ENCODE peak calls at places on chromosomes 5 and 9, in five cellular contexts. One of them, this sample, is unnamed.

GRCh38 chr5:66520854-66521253 is 75.3 kb upstream of the MAST4 start:
- DNase-seq in HEK293T: no peak
- DNase-seq in HepG2: no peak
- DNase-seq in H1: no peak
- DNase-seq in GM12878: no peak
- DNase-seq in this sample: no peak

GRCh38 chr5:128825826-128826225 is 139.5 kb upstream of the SLC27A6 start:
- DNase-seq in GM12878: no peak
- DNase-seq in HEK293T: no peak
- DNase-seq in H1: no peak
- DNase-seq in HepG2: no peak
- DNase-seq in this sample: no peak

GRCh38 chr9:137435980-137436760 is 5.0 kb downstream of the ENTPD8 start:
- DNase-seq in HepG2: peak
- DNase-seq in H1: no peak
- DNase-seq in GM12878: no peak
- DNase-seq in HEK293T: no peak
- DNase-seq in this sample: no peak

GRCh38 chr5:127934791-127935256 is 148.7 kb upstream of the SLC12A2 start:
- DNase-seq in GM12878: no peak
- DNase-seq in H1: no peak
- DNase-seq in HEK293T: peak
- DNase-seq in HepG2: peak
- DNase-seq in this sample: peak

GRCh38 chr9:81122749-81123148 is 566.6 kb downstream of the TLE1 start:
- DNase-seq in GM12878: no peak
- DNase-seq in HepG2: no peak
- DNase-seq in HEK293T: no peak
- DNase-seq in H1: no peak
- DNase-seq in this sample: no peak

GRCh38 chr5:146340260-146341081 is 1.8 kb downstream of the POU4F3 start:
- DNase-seq in H1: peak
- DNase-seq in HepG2: peak
- DNase-seq in HEK293T: peak
- DNase-seq in GM12878: no peak
- DNase-seq in this sample: no peak

GRCh38 chr5:35826056-35826455 is 30.6 kb upstream of the IL7R start:
- DNase-seq in HEK293T: no peak
- DNase-seq in HepG2: no peak
- DNase-seq in H1: no peak
- DNase-seq in GM12878: no peak
- DNase-seq in this sample: no peak

GRCh38 chr5:37810311-37810710 is 29.5 kb downstream of the GDNF start:
- DNase-seq in GM12878: no peak
- DNase-seq in HepG2: no peak
- DNase-seq in H1: no peak
- DNase-seq in HEK293T: no peak
- DNase-seq in this sample: no peak

GRCh38 chr5:111668713-111669112 is 88.3 kb downstream of the NREP start:
- DNase-seq in HepG2: no peak
- DNase-seq in H1: no peak
- DNase-seq in HEK293T: no peak
- DNase-seq in GM12878: no peak
- DNase-seq in this sample: no peak

GRCh38 chr5:147918899-147919298 is 12.6 kb upstream of the C5orf46 start:
- DNase-seq in HepG2: no peak
- DNase-seq in H1: no peak
- DNase-seq in HEK293T: no peak
- DNase-seq in GM12878: no peak
- DNase-seq in this sample: no peak

GRCh38 chr9:134589748-134590147 is 51.9 kb upstream of the COL5A1 start:
- DNase-seq in H1: no peak
- DNase-seq in GM12878: no peak
- DNase-seq in HepG2: no peak
- DNase-seq in HEK293T: no peak
- DNase-seq in this sample: no peak

GRCh38 chr9:88992556-88992955 is 1.3 kb downstream of the S1PR3 start:
- DNase-seq in H1: peak
- DNase-seq in GM12878: no peak
- DNase-seq in HEK293T: no peak
- DNase-seq in HepG2: no peak
- DNase-seq in this sample: no peak

GRCh38 chr5:168128556-168128955 is 162.9 kb upstream of the WWC1 start:
- DNase-seq in HepG2: no peak
- DNase-seq in HEK293T: no peak
- DNase-seq in GM12878: no peak
- DNase-seq in H1: no peak
- DNase-seq in this sample: no peak

GRCh38 chr9:114098660-114099522 is at the start of gene KIF12:
- DNase-seq in GM12878: no peak
- DNase-seq in H1: peak
- DNase-seq in HEK293T: peak
- DNase-seq in HepG2: peak
- DNase-seq in this sample: peak

GRCh38 chr9:93129286-93129685 is 4.8 kb downstream of the NINJ1 start:
- DNase-seq in HepG2: no peak
- DNase-seq in HEK293T: no peak
- DNase-seq in H1: no peak
- DNase-seq in GM12878: no peak
- DNase-seq in this sample: no peak

GRCh38 chr9:126819482-126819881 is 14.6 kb downstream of the ZBTB43 start:
- DNase-seq in HepG2: no peak
- DNase-seq in GM12878: no peak
- DNase-seq in HEK293T: no peak
- DNase-seq in H1: no peak
- DNase-seq in this sample: no peak

GRCh38 chr9:137152844-137153405 is 14.0 kb downstream of the GRIN1 start:
- DNase-seq in GM12878: no peak
- DNase-seq in H1: no peak
- DNase-seq in HepG2: no peak
- DNase-seq in HEK293T: no peak
- DNase-seq in this sample: no peak

GRCh38 chr9:119117409-119117808 is 251.8 kb downstream of the BRINP1 start:
- DNase-seq in HEK293T: no peak
- DNase-seq in GM12878: no peak
- DNase-seq in HepG2: no peak
- DNase-seq in H1: no peak
- DNase-seq in this sample: no peak

GRCh38 chr9:20476912-20477311 is 145.4 kb downstream of the MLLT3 start:
- DNase-seq in GM12878: no peak
- DNase-seq in HepG2: peak
- DNase-seq in H1: no peak
- DNase-seq in HEK293T: no peak
- DNase-seq in this sample: no peak

GRCh38 chr9:100579665-100580064 is 1.8 kb downstream of the CAVIN4 start:
- DNase-seq in HepG2: no peak
- DNase-seq in GM12878: no peak
- DNase-seq in HEK293T: no peak
- DNase-seq in H1: no peak
- DNase-seq in this sample: no peak

GRCh38 chr5:55407059-55407684 is 99.4 kb downstream of the MTREX start:
- DNase-seq in GM12878: no peak
- DNase-seq in HEK293T: peak
- DNase-seq in HepG2: peak
- DNase-seq in H1: no peak
- DNase-seq in this sample: peak

GRCh38 chr5:180105827-180106312 is 34.3 kb upstream of the RNF130 start:
- DNase-seq in HepG2: no peak
- DNase-seq in HEK293T: no peak
- DNase-seq in GM12878: no peak
- DNase-seq in H1: no peak
- DNase-seq in this sample: no peak
- TF ChIP-seq SUZ12 in HepG2: no peak
- TF ChIP-seq SUZ12 in HEK293T: no peak
- TF ChIP-seq SUZ12 in GM12878: no peak
- TF ChIP-seq SUZ12 in H1: no peak
- TF ChIP-seq SUZ12 in this sample: no peak

GRCh38 chr5:149962601-149963300 is 2.2 kb downstream of the SLC26A2 start:
- DNase-seq in HEK293T: no peak
- DNase-seq in GM12878: no peak
- DNase-seq in HepG2: no peak
- DNase-seq in H1: no peak
- DNase-seq in this sample: no peak

GRCh38 chr5:149961186-149961685 is 678 bp downstream of the SLC26A2 start:
- DNase-seq in H1: no peak
- DNase-seq in HEK293T: no peak
- DNase-seq in HepG2: no peak
- DNase-seq in GM12878: no peak
- DNase-seq in this sample: no peak

GRCh38 chr5:149960272-149961185 is at the start of gene SLC26A2:
- DNase-seq in H1: peak
- DNase-seq in HepG2: peak
- DNase-seq in HEK293T: peak
- DNase-seq in GM12878: peak
- DNase-seq in this sample: peak

GRCh38 chr5:149963722-149964121 is 3.2 kb downstream of the SLC26A2 start:
- DNase-seq in HepG2: no peak
- DNase-seq in HEK293T: no peak
- DNase-seq in H1: no peak
- DNase-seq in GM12878: no peak
- DNase-seq in this sample: no peak

DNA sequence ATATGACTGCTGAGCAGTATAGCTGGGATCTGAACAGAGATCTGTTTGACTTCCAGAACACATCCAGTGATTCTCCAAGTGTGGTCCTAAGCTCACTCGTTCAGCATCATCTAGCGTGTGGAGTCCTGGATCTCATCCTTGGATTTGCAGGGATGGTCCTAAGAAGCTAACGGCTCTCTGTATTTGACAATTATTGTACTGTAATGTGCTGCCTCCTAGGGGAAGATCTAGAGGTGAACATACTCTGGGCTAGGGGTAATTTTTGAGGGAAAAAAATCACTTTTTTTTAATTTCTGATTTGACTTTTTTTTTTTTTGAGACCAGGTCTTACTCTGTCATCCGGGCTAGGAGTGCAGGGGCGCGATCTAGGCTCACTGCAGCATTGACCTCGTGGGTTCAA is 1.5 kb downstream of the SLC26A2 start:
- DNase-seq in HEK293T: peak
- DNase-seq in H1: no peak
- DNase-seq in GM12878: no peak
- DNase-seq in HepG2: peak
- DNase-seq in this sample: no peak
- TF ChIP-seq SUZ12 in HEK293T: no peak
- TF ChIP-seq SUZ12 in H1: no peak
- TF ChIP-seq SUZ12 in GM12878: no peak
- TF ChIP-seq SUZ12 in HepG2: no peak
- TF ChIP-seq SUZ12 in this sample: no peak

GRCh38 chr9:37466037-37466709 is 923 bp upstream of the ZBTB5 start:
- DNase-seq in HEK293T: peak
- DNase-seq in GM12878: no peak
- DNase-seq in H1: peak
- DNase-seq in HepG2: peak
- DNase-seq in this sample: peak
- TF ChIP-seq SUZ12 in HEK293T: no peak
- TF ChIP-seq SUZ12 in GM12878: no peak
- TF ChIP-seq SUZ12 in H1: no peak
- TF ChIP-seq SUZ12 in HepG2: no peak
- TF ChIP-seq SUZ12 in this sample: no peak

GRCh38 chr9:124771867-124772621 is 933 bp upstream of the NR6A1 start:
- DNase-seq in H1: peak
- DNase-seq in GM12878: no peak
- DNase-seq in HEK293T: peak
- DNase-seq in HepG2: peak
- DNase-seq in this sample: peak
- TF ChIP-seq SUZ12 in H1: no peak
- TF ChIP-seq SUZ12 in GM12878: no peak
- TF ChIP-seq SUZ12 in HEK293T: no peak
- TF ChIP-seq SUZ12 in HepG2: no peak
- TF ChIP-seq SUZ12 in this sample: no peak

GRCh38 chr9:73149371-73150067 is 2.1 kb upstream of the ANXA1 start:
- DNase-seq in H1: no peak
- DNase-seq in GM12878: peak
- DNase-seq in HEK293T: no peak
- DNase-seq in HepG2: no peak
- DNase-seq in this sample: no peak
- TF ChIP-seq SUZ12 in H1: no peak
- TF ChIP-seq SUZ12 in GM12878: no peak
- TF ChIP-seq SUZ12 in HEK293T: no peak
- TF ChIP-seq SUZ12 in HepG2: no peak
- TF ChIP-seq SUZ12 in this sample: no peak

GRCh38 chr9:69951411-69951810 is 92.2 kb upstream of the MAMDC2 start:
- DNase-seq in GM12878: no peak
- DNase-seq in HepG2: no peak
- DNase-seq in HEK293T: no peak
- DNase-seq in H1: no peak
- DNase-seq in this sample: no peak

GRCh38 chr9:69945671-69946141 is 97.9 kb upstream of the MAMDC2 start:
- DNase-seq in HepG2: no peak
- DNase-seq in H1: no peak
- DNase-seq in GM12878: no peak
- DNase-seq in HEK293T: no peak
- DNase-seq in this sample: no peak

GRCh38 chr9:69946800-69947437 is 96.7 kb upstream of the MAMDC2 start:
- DNase-seq in HEK293T: no peak
- DNase-seq in HepG2: peak
- DNase-seq in H1: no peak
- DNase-seq in GM12878: no peak
- DNase-seq in this sample: no peak

DNA sequence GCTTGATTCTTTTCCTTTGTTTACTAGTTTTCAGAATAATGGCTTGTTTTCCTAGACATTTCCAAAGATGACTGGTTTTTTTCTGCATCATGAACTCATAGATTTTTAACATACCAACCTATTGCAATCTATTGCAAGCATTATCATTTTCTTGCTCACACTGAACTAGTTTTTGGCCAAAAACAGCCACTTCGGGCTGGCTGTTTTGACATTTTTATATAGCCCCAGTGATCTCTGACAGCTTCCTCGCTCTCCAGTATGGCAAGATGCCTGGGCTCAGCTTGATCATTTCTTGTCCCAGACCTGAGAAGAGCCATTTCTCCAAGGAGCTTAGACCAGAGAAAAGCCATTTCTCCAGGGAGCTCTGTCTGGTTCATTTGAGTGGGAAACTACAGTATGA is 94.3 kb upstream of the MAMDC2 start:
- DNase-seq in HepG2: no peak
- DNase-seq in GM12878: no peak
- DNase-seq in HEK293T: no peak
- DNase-seq in H1: no peak
- DNase-seq in this sample: no peak
- TF ChIP-seq SUZ12 in HepG2: no peak
- TF ChIP-seq SUZ12 in GM12878: no peak
- TF ChIP-seq SUZ12 in HEK293T: no peak
- TF ChIP-seq SUZ12 in H1: no peak
- TF ChIP-seq SUZ12 in this sample: no peak

DNA sequence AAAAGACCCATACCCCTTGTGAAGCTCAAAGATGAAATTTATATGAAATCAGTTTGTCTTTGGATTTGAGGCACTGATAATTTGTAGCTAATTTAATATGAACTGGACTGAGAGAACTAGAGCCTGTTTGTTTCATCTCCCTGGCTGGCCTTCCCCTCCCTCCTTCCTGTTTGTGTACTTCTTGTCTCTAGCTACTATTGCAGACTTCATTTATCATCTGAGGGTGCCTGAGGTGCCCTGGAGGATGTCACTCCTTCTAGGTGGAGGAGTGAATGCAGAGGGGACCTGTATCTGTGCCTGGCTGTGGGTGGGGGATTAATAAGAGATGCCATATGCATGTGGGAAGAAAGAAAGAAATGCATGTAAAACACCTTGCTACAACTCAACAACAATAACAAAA is 22.2 kb upstream of the GNPDA1 start:
- DNase-seq in H1: peak
- DNase-seq in HepG2: no peak
- DNase-seq in GM12878: no peak
- DNase-seq in HEK293T: no peak
- DNase-seq in this sample: no peak
- TF ChIP-seq SUZ12 in H1: no peak
- TF ChIP-seq SUZ12 in HepG2: no peak
- TF ChIP-seq SUZ12 in GM12878: no peak
- TF ChIP-seq SUZ12 in HEK293T: no peak
- TF ChIP-seq SUZ12 in this sample: no peak

This sample was measured in NT2/D1.